ENCODE peak calls at places on chromosomes 3 and 15, in five cellular contexts. G, B, X, V and Q are unnamed samples.

GRCh38 chr15:64237677-64238076 is 74.9 kb upstream of the PPIB start:
- DNase-seq in G (no peak), B (no peak), X (no peak), V (no peak), Q (no peak)

GRCh38 chr3:114418107-114418506 is 124.3 kb downstream of the TIGIT start:
- DNase-seq in G (no peak), B (no peak), X (no peak), V (no peak), Q (no peak)

GRCh38 chr15:57503911-57504598 is 87.6 kb upstream of the MYZAP start:
- DNase-seq in G (no peak), B (no peak), X (no peak), V (no peak), Q (no peak)

GRCh38 chr3:129463736-129464135 is 23.7 kb downstream of the IFT122 start:
- DNase-seq in G (no peak), B (no peak), X (no peak), V (no peak), Q (no peak)

GRCh38 chr3:149235599-149236424 is 14.2 kb upstream of the CP start:
- DNase-seq in G (no peak), B (no peak), X (no peak), V (peak), Q (no peak)

GRCh38 chr3:9302425-9303181 is 53.2 kb upstream of the SRGAP3 start:
- DNase-seq in G (peak), B (no peak), X (peak), V (peak), Q (peak)

GRCh38 chr15:74573987-74574386 is 33.0 kb downstream of the ARID3B start:
- DNase-seq in G (no peak), B (no peak), X (no peak), V (no peak), Q (no peak)

GRCh38 chr3:16461463-16462245 is 51.8 kb downstream of the RFTN1 start:
- DNase-seq in G (no peak), B (no peak), X (no peak), V (no peak), Q (no peak)

GRCh38 chr15:64525828-64526530 is 65.6 kb downstream of the ZNF609 start:
- DNase-seq in G (no peak), B (no peak), X (no peak), V (no peak), Q (no peak)

GRCh38 chr15:78204351-78205309 is 29.7 kb downstream of the ACSBG1 start:
- DNase-seq in G (no peak), B (no peak), X (no peak), V (no peak), Q (no peak)

GRCh38 chr15:39124925-39125625 is 455.8 kb upstream of the THBS1 start:
- DNase-seq in G (no peak), B (no peak), X (no peak), V (no peak), Q (no peak)

GRCh38 chr3:28664123-28664522 is 315.5 kb upstream of the AZI2 start:
- DNase-seq in G (no peak), B (no peak), X (no peak), V (no peak), Q (no peak)

GRCh38 chr15:81645470-81645869 is 271.5 kb upstream of the TMC3 start:
- DNase-seq in G (no peak), B (no peak), X (no peak), V (no peak), Q (peak)
- TF ChIP-seq CREB1 in G (no peak), B (no peak), X (no peak), V (no peak), Q (no peak)

DNA sequence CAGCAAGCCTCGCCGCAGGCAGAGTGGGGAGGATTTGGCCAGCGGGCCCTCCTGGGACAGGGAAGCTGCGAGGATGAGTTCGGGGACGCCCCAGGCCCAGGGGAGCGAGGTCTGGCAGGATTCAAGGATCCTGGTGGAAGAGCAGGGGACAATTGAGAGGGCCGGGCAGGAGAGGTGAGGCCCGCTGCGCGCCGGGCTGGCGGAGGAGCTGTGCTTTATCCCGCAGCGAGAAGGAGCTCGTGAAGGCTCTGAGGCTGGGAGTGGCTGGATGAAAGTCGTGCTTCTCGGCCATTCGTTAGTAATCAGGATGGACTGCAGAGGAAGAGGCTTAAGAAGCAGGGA is 3.6 kb downstream of the SLC51A start:
- DNase-seq in G (no peak), B (no peak), X (no peak), V (no peak), Q (no peak)
- H3K27ac ChIP-seq in G (no peak), B (peak), X (no peak), V (peak), Q (no peak)

GRCh38 chr3:140092883-140093536 is 158.0 kb downstream of the CLSTN2 start:
- DNase-seq in G (peak), B (no peak), X (no peak), V (no peak), Q (peak)

GRCh38 chr3:140096037-140096436 is 161.1 kb downstream of the CLSTN2 start:
- DNase-seq in G (no peak), B (no peak), X (no peak), V (no peak), Q (no peak)

GRCh38 chr3:140091143-140091542 is 156.2 kb downstream of the CLSTN2 start:
- DNase-seq in G (no peak), B (no peak), X (no peak), V (no peak), Q (no peak)

GRCh38 chr3:140097874-140098273 is 162.9 kb downstream of the CLSTN2 start:
- DNase-seq in G (no peak), B (no peak), X (no peak), V (no peak), Q (no peak)

GRCh38 chr3:140093742-140094141 is 158.8 kb downstream of the CLSTN2 start:
- DNase-seq in G (no peak), B (no peak), X (no peak), V (no peak), Q (no peak)
- TF ChIP-seq CREB1 in G (no peak), B (no peak), X (no peak), V (no peak), Q (no peak)

DNA sequence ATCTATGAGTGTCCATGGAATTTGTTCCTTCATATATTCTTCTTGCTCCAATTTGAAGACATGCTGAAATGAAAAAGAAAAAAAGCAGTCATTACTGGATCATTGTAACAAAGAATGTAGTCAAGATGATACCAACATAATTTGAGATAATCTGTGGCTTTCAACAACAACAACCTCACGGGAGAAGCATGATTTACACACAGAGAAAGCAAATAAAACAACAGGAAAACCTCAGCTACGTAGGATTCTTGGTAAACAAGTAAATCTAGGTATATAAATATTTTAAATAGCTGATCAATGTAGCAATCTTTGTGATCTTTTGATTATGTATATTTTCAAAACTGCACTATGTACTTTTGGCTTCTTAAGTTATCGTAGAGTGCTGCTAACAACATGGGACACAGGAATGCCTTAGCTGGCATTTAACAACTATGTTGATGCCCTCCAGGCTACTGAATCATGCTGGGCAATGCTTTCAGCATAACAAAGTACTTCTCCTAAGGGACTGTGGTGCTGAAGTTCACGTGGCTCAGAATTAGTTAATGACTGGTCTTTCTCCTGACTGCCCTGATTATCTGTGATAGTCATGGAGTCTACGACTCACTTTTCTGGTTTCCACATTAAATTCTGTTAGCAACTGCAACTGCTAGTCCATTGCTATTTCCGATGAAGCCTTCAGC is 96.5 kb upstream of the MYO5C start:
- DNase-seq in G (no peak), B (no peak), X (peak), V (no peak), Q (peak)
- H3K27ac ChIP-seq in G (no peak), B (no peak), X (peak), V (no peak), Q (peak)